ENCODE peak calls at places on chromosomes 7 and 10, in four cellular contexts. Z, Y, V and T are unnamed samples.

GRCh38 chr10:49585387-49585786 is 24.7 kb upstream of the SLC18A3 start:
- DNase-seq in Y (no peak), V (no peak), Z (no peak), T (no peak)

GRCh38 chr10:76576276-76576962 is 1061.2 kb downstream of the KCNMA1 start:
- DNase-seq in V (no peak), Y (no peak), Z (peak; percentile 49), T (no peak)

GRCh38 chr7:45990276-45990675 is 69.2 kb upstream of the IGFBP3 start:
- DNase-seq in Y (no peak), V (no peak), Z (no peak), T (no peak)

GRCh38 chr7:142689439-142690168 is 59.7 kb upstream of the PRSS1 start:
- DNase-seq in V (no peak), Z (no peak), Y (no peak), T (no peak)

GRCh38 chr10:89158446-89158845 is 48.7 kb downstream of the CH25H start:
- DNase-seq in Z (no peak), V (no peak), Y (no peak), T (no peak)

GRCh38 chr7:155484483-155485399 is 26.8 kb downstream of the EN2 start:
- DNase-seq in Z (no peak), V (no peak), Y (no peak), T (no peak)

GRCh38 chr10:48418189-48418588 is 111.7 kb downstream of the MAPK8 start:
- DNase-seq in Y (no peak), V (no peak), Z (no peak), T (no peak)

GRCh38 chr10:104640339-104641149 is 546 bp upstream of the SORCS3 start:
- DNase-seq in V (no peak), Z (no peak), Y (no peak), T (no peak)

GRCh38 chr7:26376208-26376917 is 84.7 kb downstream of the SNX10 start:
- DNase-seq in Z (peak; percentile 48), Y (peak; percentile 16), V (peak; percentile 28), T (peak; percentile 58)

GRCh38 chr7:47946581-47947354 is 1.5 kb downstream of the PKD1L1 start:
- DNase-seq in Z (no peak), Y (no peak), V (no peak), T (no peak)

GRCh38 chr7:99106869-99107268 is 37.0 kb downstream of the SMURF1 start:
- DNase-seq in Y (no peak), Z (no peak), V (no peak), T (no peak)

GRCh38 chr7:43869898-43870240 is 552 bp upstream of the MRPS24 start:
- DNase-seq in Z (no peak), Y (no peak), V (peak; percentile 31), T (no peak)

GRCh38 chr10:122258136-122259074 is 12.7 kb upstream of the BTBD16 start:
- DNase-seq in V (no peak), Z (no peak), Y (no peak), T (no peak)

GRCh38 chr10:72503241-72503640 is 122.6 kb downstream of the MICU1 start:
- DNase-seq in Z (no peak), V (no peak), Y (no peak), T (no peak)